ENCODE peak calls at places on chromosome 1, in nine cellular contexts. Z is OCI-LY7, G is MM.1S, D is PC-3, M is GM23338, Y is GM23248, B is hepatocyte, W is neural progenitor cell, F is SK-N-SH. X is an unnamed sample.

GRCh38 chr1:2978691-2979190 is 42.5 kb upstream of the ACTRT2 start:
- DNase-seq in D (no peak), F (no peak), M (no peak), W (no peak), G (no peak), Y (no peak), Z (no peak), B (peak), X (no peak)

GRCh38 chr1:6858586-6858985 is 73.3 kb downstream of the CAMTA1 start:
- DNase-seq in G (no peak), Z (no peak), Y (no peak), D (no peak), F (no peak), W (no peak), B (no peak), M (no peak), X (no peak)

GRCh38 chr1:110393691-110394564 is 3.1 kb upstream of the SLC16A4 start:
- DNase-seq in B (peak), D (peak), W (no peak), G (no peak), F (no peak), M (no peak), Z (no peak), Y (peak), X (no peak)

GRCh38 chr1:220789532-220790147 is 2.9 kb downstream of the MTARC1 start:
- DNase-seq in F (no peak), Z (no peak), G (no peak), D (no peak), B (no peak), W (no peak), M (no peak), Y (no peak), X (no peak)

GRCh38 chr1:23396380-23396779 is 26.7 kb upstream of the ZNF436 start:
- DNase-seq in B (no peak), M (no peak), D (no peak), Z (no peak), G (no peak), W (no peak), Y (no peak), F (no peak), X (no peak)

GRCh38 chr1:47720100-47720499 is 277.1 kb downstream of the TRABD2B start:
- DNase-seq in Y (no peak), G (no peak), M (no peak), D (no peak), Z (no peak), W (no peak), B (no peak), F (no peak), X (no peak)

GRCh38 chr1:165070675-165071074 is 285.8 kb downstream of the LMX1A start:
- DNase-seq in M (peak), Z (no peak), F (no peak), Y (no peak), B (no peak), D (no peak), W (no peak), G (no peak), X (no peak)

GRCh38 chr1:117892512-117892911 is 36.9 kb downstream of the GDAP2 start:
- DNase-seq in G (no peak), Z (no peak), D (no peak), M (no peak), W (no peak), Y (no peak), F (no peak), B (no peak), X (no peak)

GRCh38 chr1:225137981-225138380 is 208.5 kb downstream of the DNAH14 start:
- DNase-seq in Y (no peak), Z (no peak), G (no peak), D (no peak), W (no peak), F (no peak), B (no peak), M (no peak), X (no peak)

GRCh38 chr1:193763313-193763712 is 576.9 kb upstream of the B3GALT2 start:
- DNase-seq in G (no peak), B (no peak), Y (peak), M (no peak), Z (no peak), F (no peak), W (no peak), D (peak), X (no peak)

GRCh38 chr1:117634631-117635030 is 28.8 kb downstream of the TENT5C start:
- DNase-seq in F (no peak), D (no peak), Z (no peak), M (no peak), W (no peak), G (peak), Y (no peak), B (no peak), X (no peak)

DNA sequence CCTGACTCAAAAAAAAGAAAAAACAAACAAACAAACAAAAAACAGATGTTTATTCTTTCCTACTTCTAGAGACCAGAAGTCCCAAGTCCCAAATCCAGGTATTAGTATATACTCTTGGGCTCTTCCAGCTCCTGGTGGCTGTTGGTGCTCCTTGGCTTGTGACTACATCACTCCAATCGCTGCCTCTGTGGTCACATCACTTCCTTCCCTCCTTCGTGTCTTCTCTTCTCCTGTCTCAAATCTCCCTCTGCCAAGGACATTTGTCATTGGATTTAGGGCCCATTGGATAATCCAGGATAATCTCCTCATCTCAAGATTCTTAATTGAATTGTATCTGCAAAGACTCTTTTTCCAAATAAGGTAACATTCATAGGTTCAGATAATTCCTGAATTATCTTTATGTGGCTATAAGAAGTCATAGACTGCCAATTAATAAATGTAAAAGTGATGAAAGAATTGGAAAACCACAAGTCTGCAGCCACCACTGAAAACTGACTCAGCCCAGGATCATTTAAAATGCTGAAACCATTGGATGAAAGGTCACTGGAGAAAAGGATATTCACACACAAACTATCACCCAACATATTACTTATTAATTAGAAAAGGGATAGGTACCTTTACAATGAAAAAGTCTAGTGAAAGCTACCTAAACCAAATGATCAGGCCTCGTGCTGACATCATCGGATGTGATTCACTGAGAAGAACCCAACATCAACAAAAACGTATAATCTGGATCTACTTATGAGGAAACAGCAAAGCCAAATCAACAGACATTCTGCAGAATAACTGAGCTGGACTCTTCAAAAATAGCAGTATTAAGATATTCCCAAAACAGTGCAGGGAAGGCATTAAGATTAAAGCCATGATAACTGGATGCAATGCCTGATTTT is 67.1 kb downstream of the ZNF281 start:
- DNase-seq in W (no peak), Z (no peak), Y (peak), D (peak), M (no peak), F (no peak), G (no peak), B (no peak), X (no peak)
- TF ChIP-seq EZH2phosphoT487 in W (no peak), Z (no peak), Y (peak), D (no peak), M (no peak), F (no peak), G (no peak), B (no peak), X (no peak)

GRCh38 chr1:67029472-67029871 is 24.5 kb downstream of the SLC35D1 start:
- DNase-seq in G (no peak), M (no peak), Z (no peak), F (no peak), B (no peak), D (no peak), W (no peak), Y (no peak), X (no peak)

GRCh38 chr1:67031848-67032247 is 22.1 kb downstream of the SLC35D1 start:
- DNase-seq in G (no peak), B (no peak), Y (no peak), M (no peak), W (no peak), F (no peak), Z (no peak), D (no peak), X (no peak)

DNA sequence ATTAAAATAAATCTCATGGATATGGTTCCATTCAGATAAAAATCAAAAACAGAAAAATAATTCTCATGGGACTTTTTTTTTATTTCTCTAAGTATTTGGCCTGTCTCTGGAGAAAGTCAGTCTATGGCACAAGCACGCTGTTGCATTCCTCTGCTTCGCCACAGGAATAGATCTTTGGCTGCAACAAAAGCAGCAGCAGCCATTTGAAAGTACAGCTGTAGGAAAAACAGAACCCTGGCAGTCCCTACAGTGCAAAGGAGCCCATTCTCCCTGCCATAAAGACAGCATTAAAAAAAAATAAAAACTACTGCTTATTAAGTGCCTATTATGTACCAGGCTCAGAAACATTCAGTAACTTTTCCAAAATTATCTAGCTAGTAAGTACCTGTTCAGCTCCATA is 22.8 kb downstream of the SLC35D1 start:
- DNase-seq in F (no peak), B (no peak), D (no peak), G (no peak), Y (peak), Z (no peak), W (peak), M (no peak), X (no peak)
- TF ChIP-seq EZH2phosphoT487 in F (no peak), B (no peak), D (no peak), G (no peak), Y (no peak), Z (no peak), W (no peak), M (no peak), X (no peak)

DNA sequence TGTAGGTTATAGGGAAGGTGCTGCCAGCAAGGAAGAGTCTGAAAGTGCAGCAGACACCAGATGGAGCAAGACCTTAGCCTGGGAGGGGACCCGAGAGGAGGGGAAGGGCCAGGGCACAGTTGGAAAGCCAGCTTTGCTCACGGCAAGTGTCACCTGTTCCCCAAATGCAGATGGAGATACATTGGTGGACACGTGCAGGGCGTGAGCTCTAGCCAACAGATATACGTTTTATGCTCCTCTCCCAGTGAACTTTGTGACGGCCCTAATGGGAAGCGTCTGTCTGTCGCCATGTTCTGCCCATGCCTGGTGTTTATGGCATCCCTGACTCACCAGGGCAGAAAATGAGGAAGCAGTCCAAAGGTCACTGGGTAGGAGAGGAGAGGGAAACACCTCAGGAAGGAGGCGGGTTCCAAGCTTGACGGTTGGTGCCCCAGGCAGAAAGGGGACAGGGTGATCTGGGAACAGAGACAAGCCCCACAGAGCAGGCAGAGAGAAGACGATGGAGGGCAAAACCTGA is 7.6 kb downstream of the GPA33 start:
- DNase-seq in F (no peak), W (no peak), G (no peak), D (peak), Y (no peak), B (peak), Z (no peak), M (no peak), X (peak)
- TF ChIP-seq EZH2phosphoT487 in F (no peak), W (no peak), G (no peak), D (no peak), Y (no peak), B (no peak), Z (no peak), M (no peak), X (no peak)

GRCh38 chr1:179448429-179449149 is 82.8 kb downstream of the AXDND1 start:
- DNase-seq in Z (no peak), W (no peak), Y (no peak), F (no peak), D (no peak), M (peak), G (no peak), B (no peak), X (no peak)
- TF ChIP-seq EZH2phosphoT487 in Z (no peak), W (no peak), Y (no peak), F (no peak), D (no peak), M (no peak), G (no peak), B (no peak), X (no peak)

GRCh38 chr1:100430368-100430767 is 78.1 kb downstream of the CDC14A start:
- DNase-seq in F (no peak), Y (no peak), B (no peak), Z (no peak), W (no peak), G (no peak), D (peak), M (no peak), X (no peak)
- TF ChIP-seq EZH2phosphoT487 in F (no peak), Y (no peak), B (no peak), Z (no peak), W (no peak), G (no peak), D (no peak), M (no peak), X (no peak)

GRCh38 chr1:147665521-147665920 is 4.8 kb downstream of the ACP6 start:
- DNase-seq in Y (peak), G (no peak), D (peak), F (no peak), Z (no peak), W (peak), B (no peak), M (peak), X (no peak)

GRCh38 chr1:147673401-147673800 is 3.1 kb upstream of the ACP6 start:
- DNase-seq in F (no peak), M (no peak), Y (peak), W (no peak), D (peak), Z (no peak), B (no peak), G (no peak), X (no peak)

GRCh38 chr1:147670319-147671003 is at the start of gene ACP6:
- DNase-seq in F (peak), Z (peak), G (peak), W (peak), B (peak), D (peak), M (peak), Y (peak), X (peak)

GRCh38 chr1:147673816-147674215 is 3.5 kb upstream of the ACP6 start:
- DNase-seq in Y (peak), B (no peak), W (no peak), D (no peak), M (no peak), Z (no peak), F (no peak), G (no peak), X (no peak)

GRCh38 chr1:147669475-147670318 is 627 bp downstream of the ACP6 start:
- DNase-seq in Z (peak), D (peak), B (peak), Y (peak), F (peak), G (peak), M (peak), W (peak), X (no peak)
- TF ChIP-seq EZH2phosphoT487 in Z (no peak), D (no peak), B (no peak), Y (no peak), F (no peak), G (no peak), M (no peak), W (no peak), X (no peak)